ENCODE peak calls at places on chromosomes 16 and 17, in ten cellular contexts. P is vagina, T is kidney, A is HCT116, S is tibial nerve, X is A549, C is heart left ventricle, H is ovary, D is left ventricle myocardium inferior, U is lung. F is an unnamed sample. For H3K4me1, the result is how much of the 10 kb centered on the place peaks cover.

GRCh38 chr16:31351937-31352315 is 3.0 kb upstream of the ITGAX start:
- DNase-seq in P (no peak), T (peak), A (no peak), S (no peak), X (no peak), C (no peak), H (no peak), D (no peak), U (peak), F (no peak)

GRCh38 chr16:29811170-29811895 is 660 bp upstream of the PRRT2 start:
- DNase-seq in P (no peak), T (peak), A (peak), S (peak), X (peak), C (peak), H (peak), D (peak), U (peak), F (peak)

GRCh38 chr17:1068356-1068755 is 71.4 kb downstream of the TIMM22 start:
- DNase-seq in P (no peak), T (peak), A (no peak), S (no peak), X (no peak), C (peak), H (no peak), D (no peak), U (no peak), F (no peak)

GRCh38 chr17:15038656-15039055 is 226.5 kb downstream of the PMP22 start:
- DNase-seq in P (no peak), T (no peak), A (no peak), S (no peak), X (no peak), C (no peak), H (no peak), D (no peak), U (no peak), F (no peak)

GRCh38 chr17:65593870-65594584 is 32.6 kb upstream of the AXIN2 start:
- DNase-seq in P (no peak), T (no peak), A (no peak), S (no peak), X (no peak), C (no peak), H (no peak), D (no peak), U (no peak), F (no peak)

GRCh38 chr16:88835383-88835782 is 21.4 kb downstream of the GALNS start:
- DNase-seq in P (no peak), T (no peak), A (no peak), S (no peak), X (no peak), C (no peak), H (no peak), D (no peak), U (no peak), F (peak)

GRCh38 chr17:81477173-81477572 is 35.4 kb downstream of the ACTG1 start:
- DNase-seq in P (no peak), T (no peak), A (no peak), S (no peak), X (no peak), C (no peak), H (no peak), D (no peak), U (no peak), F (no peak)

GRCh38 chr17:27326051-27326450 is 32.1 kb downstream of the WSB1 start:
- DNase-seq in P (peak), T (no peak), A (no peak), S (no peak), X (no peak), C (no peak), H (no peak), D (no peak), U (no peak), F (no peak)

GRCh38 chr17:49996121-49996494 is 1.1 kb upstream of the DLX3 start:
- DNase-seq in P (no peak), T (no peak), A (no peak), S (no peak), X (no peak), C (no peak), H (no peak), D (no peak), U (no peak), F (no peak)

GRCh38 chr17:2064147-2064489 is 9.2 kb downstream of the HIC1 start:
- DNase-seq in P (no peak), T (no peak), A (no peak), S (no peak), X (no peak), C (no peak), H (no peak), D (no peak), U (no peak), F (no peak)

GRCh38 chr16:3065069-3065741 is at the start of gene IL32:
- DNase-seq in P (no peak), T (peak), A (no peak), S (no peak), X (peak), C (peak), H (no peak), D (peak), U (peak), F (peak)

GRCh38 chr17:7677388-7678067 is 9.8 kb downstream of the TP53 start:
- DNase-seq in P (no peak), T (no peak), A (no peak), S (no peak), X (no peak), C (no peak), H (no peak), D (no peak), U (no peak), F (no peak)

GRCh38 chr17:7676533-7676932 is 10.8 kb downstream of the TP53 start:
- DNase-seq in P (no peak), T (no peak), A (no peak), S (no peak), X (no peak), C (no peak), H (no peak), D (no peak), U (no peak), F (no peak)

GRCh38 chr17:7673239-7673638 is 14.1 kb downstream of the TP53 start:
- DNase-seq in P (no peak), T (no peak), A (no peak), S (no peak), X (peak), C (no peak), H (no peak), D (no peak), U (no peak), F (no peak)

GRCh38 chr17:7674934-7675333 is 12.4 kb downstream of the TP53 start:
- DNase-seq in P (no peak), T (no peak), A (no peak), S (no peak), X (no peak), C (no peak), H (no peak), D (no peak), U (no peak), F (no peak)
- H3K4me1 ChIP-seq in P (under half), T (under half), A (under half), S (under half), X (under half), C (under half), H (under half), D (under half), U (under half), F (under half)

GRCh38 chr16:57277586-57277985 is 6.9 kb downstream of the PLLP start:
- DNase-seq in P (no peak), T (peak), A (peak), S (no peak), X (peak), C (no peak), H (no peak), D (no peak), U (peak), F (no peak)

GRCh38 chr16:57282510-57283213 is 1.8 kb downstream of the PLLP start:
- DNase-seq in P (no peak), T (peak), A (no peak), S (no peak), X (no peak), C (peak), H (no peak), D (no peak), U (no peak), F (no peak)

GRCh38 chr16:57278494-57278893 is 6.0 kb downstream of the PLLP start:
- DNase-seq in P (no peak), T (no peak), A (no peak), S (no peak), X (no peak), C (no peak), H (no peak), D (no peak), U (no peak), F (no peak)

GRCh38 chr16:57281791-57282190 is 2.7 kb downstream of the PLLP start:
- DNase-seq in P (no peak), T (peak), A (no peak), S (no peak), X (no peak), C (no peak), H (no peak), D (no peak), U (no peak), F (no peak)

DNA sequence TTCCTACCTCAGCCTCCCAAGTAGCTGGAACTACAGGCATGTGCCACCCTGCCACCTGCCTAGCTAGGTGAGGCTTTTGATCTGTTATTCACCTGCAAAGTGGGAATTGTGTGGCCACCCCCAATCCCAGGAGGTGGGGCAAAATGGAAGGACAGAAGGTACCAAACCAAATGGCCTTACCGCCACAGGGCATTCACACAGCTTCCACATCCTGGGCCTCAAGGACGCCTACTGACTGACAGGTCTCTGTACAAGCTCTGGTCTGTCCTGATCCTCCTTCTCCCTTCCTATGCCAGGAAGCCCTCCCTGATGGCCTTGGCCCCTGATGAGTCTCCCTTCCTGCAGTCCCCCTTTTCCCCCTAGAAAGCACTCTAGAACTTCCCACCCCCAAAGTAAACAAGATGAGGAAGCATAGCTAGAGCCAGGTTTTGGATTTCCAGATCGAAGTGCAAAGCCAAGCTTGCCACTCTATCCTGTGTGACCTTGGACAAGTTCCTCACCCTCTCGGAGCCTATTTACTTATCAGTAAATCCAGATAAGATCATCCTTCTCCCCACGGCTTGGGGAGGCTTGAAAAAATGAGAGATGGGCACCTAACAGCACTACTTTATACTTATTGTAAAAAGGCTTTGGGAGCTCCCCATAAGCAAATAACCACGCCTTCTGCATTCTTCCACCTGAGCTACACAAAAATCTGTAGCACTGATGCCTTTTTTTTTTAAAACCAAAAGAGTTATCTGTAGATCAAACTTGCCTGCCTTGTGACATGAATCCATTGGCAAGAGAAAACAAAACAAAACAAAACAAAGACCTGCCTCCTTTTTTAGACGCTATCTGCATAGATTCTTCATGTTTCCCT is 4.5 kb downstream of the PLLP start:
- DNase-seq in P (no peak), T (peak), A (no peak), S (no peak), X (no peak), C (peak), H (no peak), D (no peak), U (no peak), F (no peak)
- H3K4me1 ChIP-seq in P (under half), T (under half), A (under half), S (under half), X (under half), C (under half), H (under half), D (under half), U (under half), F (under half)

GRCh38 chr17:40015998-40016691 is 905 bp downstream of the CSF3 start:
- DNase-seq in P (no peak), T (no peak), A (no peak), S (no peak), X (no peak), C (no peak), H (peak), D (no peak), U (no peak), F (no peak)

GRCh38 chr17:40018211-40019121 is 3.2 kb downstream of the CSF3 start:
- DNase-seq in P (no peak), T (no peak), A (no peak), S (no peak), X (no peak), C (peak), H (peak), D (peak), U (no peak), F (peak)

GRCh38 chr17:40016692-40017000 is 1.4 kb downstream of the CSF3 start:
- DNase-seq in P (no peak), T (no peak), A (no peak), S (no peak), X (no peak), C (no peak), H (peak), D (no peak), U (no peak), F (no peak)

GRCh38 chr17:40019140-40019991 is 4.1 kb downstream of the CSF3 start:
- DNase-seq in P (no peak), T (no peak), A (no peak), S (no peak), X (no peak), C (no peak), H (peak), D (no peak), U (no peak), F (peak)

DNA sequence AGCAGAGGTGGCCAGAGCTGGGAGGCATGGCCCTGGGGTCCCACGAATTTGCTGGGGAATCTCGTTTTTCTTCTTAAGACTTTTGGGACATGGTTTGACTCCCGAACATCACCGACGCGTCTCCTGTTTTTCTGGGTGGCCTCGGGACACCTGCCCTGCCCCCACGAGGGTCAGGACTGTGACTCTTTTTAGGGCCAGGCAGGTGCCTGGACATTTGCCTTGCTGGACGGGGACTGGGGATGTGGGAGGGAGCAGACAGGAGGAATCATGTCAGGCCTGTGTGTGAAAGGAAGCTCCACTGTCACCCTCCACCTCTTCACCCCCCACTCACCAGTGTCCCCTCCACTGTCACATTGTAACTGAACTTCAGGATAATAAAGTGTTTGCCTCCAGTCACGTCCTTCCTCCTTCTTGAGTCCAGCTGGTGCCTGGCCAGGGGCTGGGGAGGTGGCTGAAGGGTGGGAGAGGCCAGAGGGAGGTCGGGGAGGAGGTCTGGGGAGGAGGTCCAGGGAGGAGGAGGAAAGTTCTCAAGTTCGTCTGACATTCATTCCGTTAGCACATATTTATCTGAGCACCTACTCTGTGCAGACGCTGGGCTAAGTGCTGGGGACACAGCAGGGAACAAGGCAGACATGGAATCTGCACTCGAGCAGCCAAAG is 2.3 kb downstream of the CSF3 start:
- DNase-seq in P (no peak), T (no peak), A (no peak), S (no peak), X (no peak), C (peak), H (peak), D (peak), U (no peak), F (peak)
- H3K4me1 ChIP-seq in P (half or more), T (under half), A (under half), S (under half), X (under half), C (half or more), H (under half), D (half or more), U (under half), F (half or more)

DNA sequence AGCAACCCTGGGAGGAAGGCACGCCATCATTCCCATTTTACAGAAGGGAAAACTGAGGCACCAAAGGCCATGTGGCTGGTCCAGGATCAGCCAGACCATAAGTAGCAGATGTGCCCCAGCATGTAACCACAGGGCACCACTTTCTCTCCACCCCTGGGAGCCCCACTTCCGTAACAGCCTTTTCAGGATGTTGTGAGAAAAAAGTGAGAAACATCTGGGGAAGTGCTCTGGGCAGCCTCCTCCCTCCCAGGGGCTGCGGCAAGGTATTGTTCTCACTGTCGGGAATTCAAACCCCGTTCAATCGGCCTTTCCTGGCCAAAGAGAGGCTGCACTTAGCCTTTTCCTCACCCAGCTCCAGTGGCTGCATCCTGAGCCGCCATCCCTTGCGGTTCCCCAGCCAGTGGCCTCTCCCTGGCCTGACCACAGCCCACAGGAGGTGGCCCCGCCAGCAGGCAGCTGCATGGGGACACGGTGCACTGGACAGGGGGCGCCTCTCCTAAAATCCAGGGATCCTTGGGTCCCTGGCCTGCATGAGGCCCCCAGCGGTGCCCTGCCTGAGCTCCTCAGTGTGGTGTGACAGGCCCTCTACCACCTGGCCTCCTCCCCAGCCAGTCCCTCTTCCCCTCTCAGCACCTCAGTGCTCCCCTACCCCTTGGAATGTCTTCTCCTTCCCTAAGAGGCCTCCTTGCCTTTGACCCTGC is 5.7 kb upstream of the CDH5 start:
- DNase-seq in P (no peak), T (no peak), A (no peak), S (no peak), X (no peak), C (peak), H (no peak), D (peak), U (no peak), F (no peak)
- H3K4me1 ChIP-seq in P (under half), T (under half), A (under half), S (under half), X (under half), C (under half), H (under half), D (half or more), U (under half), F (under half)

GRCh38 chr16:24995033-24995432 is 20.1 kb downstream of the ARHGAP17 start:
- DNase-seq in P (no peak), T (no peak), A (no peak), S (no peak), X (no peak), C (no peak), H (no peak), D (no peak), U (no peak), F (no peak)
- H3K4me1 ChIP-seq in P (half or more), T (under half), A (under half), S (half or more), X (under half), C (half or more), H (under half), D (half or more), U (under half), F (under half)

DNA sequence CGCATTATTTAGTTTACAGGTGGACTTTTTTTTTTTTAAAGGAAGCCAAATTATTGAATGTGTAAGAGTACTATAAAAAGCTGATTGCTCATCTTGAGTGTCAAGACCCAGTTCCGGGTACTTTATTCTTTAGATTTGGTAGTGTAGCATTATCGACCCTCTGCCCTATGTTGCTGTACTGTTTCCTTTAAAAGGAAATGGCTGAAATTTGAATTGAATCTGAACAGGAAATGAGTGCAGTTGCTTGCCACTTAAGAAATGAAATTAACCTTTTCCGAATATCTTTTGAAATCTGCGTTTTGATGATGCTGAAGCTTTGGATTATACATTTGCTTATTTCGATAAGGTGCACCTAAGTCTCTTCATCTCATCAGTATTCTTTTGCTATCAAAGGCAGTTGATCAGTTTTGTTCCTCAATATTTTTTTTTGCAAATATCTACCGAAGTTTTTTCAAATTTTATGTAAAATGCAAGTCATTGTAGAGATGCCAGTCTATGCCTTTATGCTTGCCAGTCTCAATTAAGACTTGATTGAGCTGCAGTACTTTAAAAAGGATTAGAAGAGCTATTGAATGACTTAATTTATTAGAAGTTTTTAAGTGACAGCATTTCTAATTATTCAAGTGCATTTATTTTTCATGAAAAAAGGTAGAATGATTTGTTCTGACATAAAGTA is 1.8 kb downstream of the GGNBP2 start:
- DNase-seq in P (no peak), T (no peak), A (no peak), S (no peak), X (no peak), C (no peak), H (no peak), D (no peak), U (no peak), F (no peak)
- H3K4me1 ChIP-seq in P (half or more), T (under half), A (under half), S (under half), X (under half), C (half or more), H (under half), D (half or more), U (under half), F (under half)